ENCODE peak calls at places on chromosome 13, in five cellular contexts. One of them, this sample, is unnamed.

GRCh38 chr13:114005206-114005720 is 31.4 kb upstream of the C13orf46 start:
- DNase-seq in AG04449: no peak
- DNase-seq in fibroblast of the aortic adventitia: no peak
- DNase-seq in foreskin fibroblast: no peak
- DNase-seq in GM20000: no peak
- DNase-seq in this sample: no peak

GRCh38 chr13:110067355-110068175 is 239.4 kb downstream of the COL4A1 start:
- DNase-seq in fibroblast of the aortic adventitia: peak
- DNase-seq in foreskin fibroblast: no peak
- DNase-seq in GM20000: no peak
- DNase-seq in AG04449: no peak
- DNase-seq in this sample: no peak

GRCh38 chr13:49265822-49266221 is 18.1 kb downstream of the CDADC1 start:
- DNase-seq in fibroblast of the aortic adventitia: peak
- DNase-seq in AG04449: no peak
- DNase-seq in GM20000: no peak
- DNase-seq in foreskin fibroblast: peak
- DNase-seq in this sample: no peak

GRCh38 chr13:114234266-114234644 is 442 bp upstream of the CDC16 start:
- DNase-seq in GM20000: no peak
- DNase-seq in AG04449: no peak
- DNase-seq in fibroblast of the aortic adventitia: no peak
- DNase-seq in foreskin fibroblast: no peak
- DNase-seq in this sample: no peak

GRCh38 chr13:75405976-75406703 is 75.8 kb downstream of the TBC1D4 start:
- DNase-seq in AG04449: no peak
- DNase-seq in GM20000: no peak
- DNase-seq in foreskin fibroblast: peak
- DNase-seq in fibroblast of the aortic adventitia: peak
- DNase-seq in this sample: no peak

GRCh38 chr13:74289861-74290260 is 155.7 kb upstream of the KLF12 start:
- DNase-seq in foreskin fibroblast: no peak
- DNase-seq in AG04449: no peak
- DNase-seq in GM20000: no peak
- DNase-seq in fibroblast of the aortic adventitia: no peak
- DNase-seq in this sample: no peak

GRCh38 chr13:62294210-62294609 is 878.6 kb upstream of the PCDH20 start:
- DNase-seq in AG04449: no peak
- DNase-seq in fibroblast of the aortic adventitia: no peak
- DNase-seq in GM20000: no peak
- DNase-seq in foreskin fibroblast: peak
- DNase-seq in this sample: no peak

GRCh38 chr13:46749951-46750350 is 47.0 kb downstream of the ESD start:
- DNase-seq in foreskin fibroblast: no peak
- DNase-seq in fibroblast of the aortic adventitia: no peak
- DNase-seq in AG04449: no peak
- DNase-seq in GM20000: no peak
- DNase-seq in this sample: no peak

GRCh38 chr13:39510296-39510695 is 92.7 kb downstream of the LHFPL6 start:
- DNase-seq in foreskin fibroblast: no peak
- DNase-seq in fibroblast of the aortic adventitia: no peak
- DNase-seq in AG04449: no peak
- DNase-seq in GM20000: peak
- DNase-seq in this sample: no peak

GRCh38 chr13:50156140-50156539 is 140.9 kb downstream of the KCNRG start:
- DNase-seq in foreskin fibroblast: peak
- DNase-seq in GM20000: no peak
- DNase-seq in AG04449: peak
- DNase-seq in fibroblast of the aortic adventitia: peak
- DNase-seq in this sample: no peak

GRCh38 chr13:22618002-22618401 is 562.8 kb upstream of the SGCG start:
- DNase-seq in fibroblast of the aortic adventitia: no peak
- DNase-seq in GM20000: no peak
- DNase-seq in foreskin fibroblast: no peak
- DNase-seq in AG04449: no peak
- DNase-seq in this sample: no peak

GRCh38 chr13:60974296-60974695 is 441.4 kb downstream of the PCDH20 start:
- DNase-seq in fibroblast of the aortic adventitia: no peak
- DNase-seq in GM20000: no peak
- DNase-seq in AG04449: no peak
- DNase-seq in foreskin fibroblast: no peak
- DNase-seq in this sample: no peak

GRCh38 chr13:44854264-44855060 is 134.8 kb downstream of the NUFIP1 start:
- DNase-seq in GM20000: no peak
- DNase-seq in AG04449: no peak
- DNase-seq in foreskin fibroblast: no peak
- DNase-seq in fibroblast of the aortic adventitia: no peak
- DNase-seq in this sample: no peak

GRCh38 chr13:50715402-50716146 is 127.9 kb downstream of the DLEU7 start:
- DNase-seq in AG04449: no peak
- DNase-seq in foreskin fibroblast: no peak
- DNase-seq in fibroblast of the aortic adventitia: no peak
- DNase-seq in GM20000: no peak
- DNase-seq in this sample: no peak

GRCh38 chr13:26839682-26840081 is 79.1 kb upstream of the GPR12 start:
- DNase-seq in foreskin fibroblast: no peak
- DNase-seq in AG04449: no peak
- DNase-seq in GM20000: no peak
- DNase-seq in fibroblast of the aortic adventitia: no peak
- DNase-seq in this sample: no peak

GRCh38 chr13:44739539-44739938 is 163.4 kb upstream of the TSC22D1 start:
- DNase-seq in fibroblast of the aortic adventitia: no peak
- DNase-seq in foreskin fibroblast: peak
- DNase-seq in AG04449: no peak
- DNase-seq in GM20000: no peak
- DNase-seq in this sample: no peak

GRCh38 chr13:72677431-72677830 is 50.0 kb downstream of the MZT1 start:
- DNase-seq in foreskin fibroblast: no peak
- DNase-seq in AG04449: no peak
- DNase-seq in GM20000: no peak
- DNase-seq in fibroblast of the aortic adventitia: no peak
- DNase-seq in this sample: no peak

GRCh38 chr13:74210693-74211393 is 76.6 kb upstream of the KLF12 start:
- DNase-seq in fibroblast of the aortic adventitia: peak
- DNase-seq in GM20000: no peak
- DNase-seq in foreskin fibroblast: peak
- DNase-seq in AG04449: peak
- DNase-seq in this sample: no peak

GRCh38 chr13:20161275-20161950 is 561 bp upstream of the GJA3 start:
- DNase-seq in foreskin fibroblast: peak
- DNase-seq in AG04449: no peak
- DNase-seq in GM20000: peak
- DNase-seq in fibroblast of the aortic adventitia: no peak
- DNase-seq in this sample: peak

GRCh38 chr13:77518266-77518665 is 17.2 kb upstream of the SCEL start:
- DNase-seq in AG04449: no peak
- DNase-seq in fibroblast of the aortic adventitia: no peak
- DNase-seq in foreskin fibroblast: no peak
- DNase-seq in GM20000: no peak
- DNase-seq in this sample: no peak

GRCh38 chr13:92719868-92720267 is 506.7 kb upstream of the GPC6 start:
- DNase-seq in fibroblast of the aortic adventitia: no peak
- DNase-seq in AG04449: no peak
- DNase-seq in GM20000: no peak
- DNase-seq in foreskin fibroblast: no peak
- DNase-seq in this sample: no peak

GRCh38 chr13:92717857-92718256 is 508.8 kb upstream of the GPC6 start:
- DNase-seq in GM20000: no peak
- DNase-seq in fibroblast of the aortic adventitia: no peak
- DNase-seq in AG04449: no peak
- DNase-seq in foreskin fibroblast: no peak
- DNase-seq in this sample: no peak

GRCh38 chr13:92721610-92722009 is 505.0 kb upstream of the GPC6 start:
- DNase-seq in foreskin fibroblast: no peak
- DNase-seq in GM20000: no peak
- DNase-seq in AG04449: no peak
- DNase-seq in fibroblast of the aortic adventitia: no peak
- DNase-seq in this sample: no peak

DNA sequence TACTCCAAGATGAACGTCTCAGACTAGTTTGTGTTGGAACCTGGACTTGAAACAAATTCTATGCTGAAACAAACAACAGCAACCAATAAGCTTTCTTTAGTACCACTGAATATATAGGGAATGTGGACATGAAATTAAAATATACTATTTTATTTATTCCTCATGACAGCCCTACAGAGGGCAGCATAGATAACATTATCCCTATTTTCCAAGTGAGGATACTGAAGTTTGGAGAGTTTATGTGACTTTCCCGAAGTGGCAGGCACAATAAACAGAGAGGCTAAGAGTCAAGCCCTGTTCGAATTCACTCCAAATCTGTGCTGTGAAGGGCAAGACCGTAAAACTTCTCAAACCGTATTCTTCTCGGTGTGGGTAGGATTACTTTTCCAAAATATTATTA is 509.9 kb upstream of the GPC6 start:
- DNase-seq in AG04449: no peak
- DNase-seq in foreskin fibroblast: peak
- DNase-seq in GM20000: no peak
- DNase-seq in fibroblast of the aortic adventitia: peak
- DNase-seq in this sample: no peak
- TF ChIP-seq CTCF in AG04449: no peak
- TF ChIP-seq CTCF in foreskin fibroblast: peak
- TF ChIP-seq CTCF in GM20000: no peak
- TF ChIP-seq CTCF in fibroblast of the aortic adventitia: peak
- TF ChIP-seq CTCF in this sample: no peak

DNA sequence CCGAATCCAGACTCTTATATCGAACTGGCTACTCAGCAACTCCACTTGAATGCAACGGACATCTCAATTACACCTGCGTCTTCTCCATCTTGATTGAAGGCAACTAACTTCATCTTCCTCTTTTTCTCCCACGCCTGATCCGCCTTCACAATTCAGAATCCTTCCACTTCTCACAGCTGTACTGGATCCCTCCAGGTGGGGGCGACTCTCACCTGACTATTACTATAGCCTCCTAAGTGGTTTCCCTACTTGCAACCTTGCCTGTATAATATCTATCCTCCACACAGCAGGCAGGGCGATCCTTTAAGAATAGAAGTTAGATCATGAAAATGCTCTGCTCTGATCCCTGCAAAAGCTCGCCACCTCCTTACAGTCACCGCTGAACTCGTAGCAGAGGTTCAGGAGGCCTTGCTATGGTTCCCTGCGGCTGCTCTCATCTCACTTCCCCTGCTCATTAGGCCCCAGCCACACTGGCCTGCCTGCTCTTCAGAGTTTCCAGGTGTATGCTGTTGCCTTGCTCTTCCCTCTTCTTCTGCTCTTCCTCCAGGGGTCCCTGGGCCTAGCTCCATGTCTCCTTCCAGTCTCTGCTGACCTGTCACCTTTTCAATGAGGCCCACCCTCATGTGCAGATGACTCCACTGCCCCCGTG is 31.9 kb downstream of the RFXAP start:
- DNase-seq in GM20000: no peak
- DNase-seq in fibroblast of the aortic adventitia: no peak
- DNase-seq in foreskin fibroblast: no peak
- DNase-seq in AG04449: no peak
- DNase-seq in this sample: peak
- TF ChIP-seq CTCF in GM20000: no peak
- TF ChIP-seq CTCF in fibroblast of the aortic adventitia: peak
- TF ChIP-seq CTCF in foreskin fibroblast: no peak
- TF ChIP-seq CTCF in AG04449: peak
- TF ChIP-seq CTCF in this sample: no peak

DNA sequence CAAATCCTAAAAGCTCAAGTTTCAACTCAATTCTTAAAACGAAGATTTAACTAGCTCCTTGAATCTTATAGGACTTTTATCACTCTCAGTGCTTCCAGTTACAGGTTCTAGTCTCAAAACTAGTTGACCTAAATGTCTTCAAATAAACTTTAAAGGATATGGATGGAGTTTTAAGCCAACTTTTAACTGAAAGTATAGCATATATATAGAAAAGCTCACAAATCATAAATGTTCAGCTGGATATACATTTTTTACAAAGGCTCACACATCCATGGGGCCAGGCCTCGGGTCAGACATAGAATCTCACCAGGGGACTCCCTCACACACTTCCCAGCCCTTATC is 47.1 kb upstream of the ARHGEF7 start:
- DNase-seq in GM20000: no peak
- DNase-seq in foreskin fibroblast: no peak
- DNase-seq in AG04449: no peak
- DNase-seq in fibroblast of the aortic adventitia: no peak
- DNase-seq in this sample: no peak
- TF ChIP-seq CTCF in GM20000: no peak
- TF ChIP-seq CTCF in foreskin fibroblast: no peak
- TF ChIP-seq CTCF in AG04449: no peak
- TF ChIP-seq CTCF in fibroblast of the aortic adventitia: no peak
- TF ChIP-seq CTCF in this sample: peak

GRCh38 chr13:102394158-102395053 is 7.4 kb downstream of the FGF14 start:
- DNase-seq in foreskin fibroblast: peak
- DNase-seq in fibroblast of the aortic adventitia: peak
- DNase-seq in GM20000: peak
- DNase-seq in AG04449: no peak
- DNase-seq in this sample: peak
- TF ChIP-seq CTCF in foreskin fibroblast: peak
- TF ChIP-seq CTCF in fibroblast of the aortic adventitia: peak
- TF ChIP-seq CTCF in GM20000: peak
- TF ChIP-seq CTCF in AG04449: peak
- TF ChIP-seq CTCF in this sample: no peak

DNA sequence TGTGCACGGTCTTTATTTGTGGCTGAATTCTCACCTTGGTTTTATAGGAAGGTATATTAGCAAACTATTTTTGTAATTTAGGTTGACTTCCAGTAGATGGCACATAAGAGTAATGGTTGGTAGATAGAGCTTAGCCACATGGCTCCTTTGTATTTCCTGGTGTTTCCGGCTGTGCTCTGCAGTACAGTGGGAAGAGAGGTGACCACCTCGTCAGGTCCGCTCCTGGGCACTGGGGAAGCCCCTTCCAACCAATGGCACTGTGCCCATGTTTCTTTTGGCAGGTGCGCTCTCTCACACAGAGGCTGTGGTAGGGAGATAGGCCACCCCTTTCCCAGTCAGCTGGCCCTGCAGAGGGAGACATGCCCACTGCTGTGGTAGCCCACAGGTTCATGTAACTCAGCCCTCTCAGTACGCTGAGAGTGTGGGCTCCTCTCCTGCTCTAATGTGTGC is 74.3 kb upstream of the ATP12A start:
- DNase-seq in fibroblast of the aortic adventitia: peak
- DNase-seq in GM20000: no peak
- DNase-seq in AG04449: no peak
- DNase-seq in foreskin fibroblast: peak
- DNase-seq in this sample: no peak
- TF ChIP-seq CTCF in fibroblast of the aortic adventitia: peak
- TF ChIP-seq CTCF in GM20000: no peak
- TF ChIP-seq CTCF in AG04449: peak
- TF ChIP-seq CTCF in foreskin fibroblast: no peak
- TF ChIP-seq CTCF in this sample: peak

DNA sequence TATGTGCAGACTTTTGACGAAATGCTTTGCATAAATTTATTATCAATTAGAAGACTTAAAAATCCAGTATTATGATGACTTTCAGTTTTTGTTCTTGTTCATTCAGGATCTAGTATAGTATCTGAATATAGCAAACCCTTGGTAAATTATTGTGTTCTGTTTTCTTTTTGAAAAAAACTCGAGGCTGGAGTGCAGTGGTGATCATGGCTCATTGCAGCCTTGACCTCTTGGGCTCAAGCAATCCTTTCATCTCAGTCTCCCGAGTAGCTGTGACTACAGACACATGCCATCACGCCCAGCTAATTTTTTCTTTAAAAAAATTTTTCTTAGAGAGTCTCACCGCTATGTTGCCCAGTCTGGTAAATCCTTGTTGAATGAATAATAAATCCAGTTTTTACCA is 4.6 kb downstream of the FARP1 start:
- DNase-seq in GM20000: no peak
- DNase-seq in fibroblast of the aortic adventitia: no peak
- DNase-seq in AG04449: no peak
- DNase-seq in foreskin fibroblast: peak
- DNase-seq in this sample: no peak
- TF ChIP-seq CTCF in GM20000: no peak
- TF ChIP-seq CTCF in fibroblast of the aortic adventitia: peak
- TF ChIP-seq CTCF in AG04449: no peak
- TF ChIP-seq CTCF in foreskin fibroblast: peak
- TF ChIP-seq CTCF in this sample: no peak

GRCh38 chr13:96984061-96984508 is 10.2 kb downstream of the OXGR1 start:
- DNase-seq in fibroblast of the aortic adventitia: no peak
- DNase-seq in GM20000: peak
- DNase-seq in AG04449: no peak
- DNase-seq in foreskin fibroblast: peak
- DNase-seq in this sample: peak
- TF ChIP-seq CTCF in fibroblast of the aortic adventitia: peak
- TF ChIP-seq CTCF in GM20000: no peak
- TF ChIP-seq CTCF in AG04449: no peak
- TF ChIP-seq CTCF in foreskin fibroblast: no peak
- TF ChIP-seq CTCF in this sample: no peak